ENCODE peak calls at places on chromosomes 5 and 9, in six cellular contexts. E is HFFc6, N is NB4, P is dermis blood vessel endothelial cell, B is GM12891, R is RCC 7860. F is an unnamed sample.

GRCh38 chr5:80255425-80255751 is 460 bp downstream of the SERINC5 start:
- DNase-seq in E (peak), N (peak), P (peak), B (peak), R (no peak), F (no peak)

GRCh38 chr5:33470544-33470943 is 29.8 kb downstream of the TARS1 start:
- DNase-seq in E (peak), N (peak), P (peak), B (no peak), R (no peak), F (no peak)

GRCh38 chr9:36572515-36573418 is at the start of gene MELK:
- DNase-seq in E (peak), N (peak), P (peak), B (peak), R (peak), F (peak)

GRCh38 chr9:94150890-94151660 is 66.8 kb downstream of the PTPDC1 start:
- DNase-seq in E (no peak), N (no peak), P (no peak), B (no peak), R (peak), F (no peak)

GRCh38 chr5:16410338-16410737 is 55.3 kb downstream of the ZNF622 start:
- DNase-seq in E (no peak), N (no peak), P (no peak), B (no peak), R (no peak), F (no peak)

GRCh38 chr5:366541-367357 is 45.2 kb downstream of the AHRR start:
- DNase-seq in E (no peak), N (peak), P (no peak), B (peak), R (no peak), F (no peak)

GRCh38 chr9:131657456-131657855 is 82.4 kb downstream of the RAPGEF1 start:
- DNase-seq in E (no peak), N (no peak), P (no peak), B (no peak), R (peak), F (no peak)

GRCh38 chr5:35853652-35854051 is 3.0 kb upstream of the IL7R start:
- DNase-seq in E (no peak), N (no peak), P (no peak), B (no peak), R (peak), F (no peak)

GRCh38 chr5:128252794-128253193 is 169.2 kb downstream of the SLC12A2 start:
- DNase-seq in E (peak), N (no peak), P (no peak), B (no peak), R (no peak), F (no peak)

GRCh38 chr5:4222821-4223220 is 627.2 kb downstream of the IRX1 start:
- DNase-seq in E (no peak), N (no peak), P (no peak), B (no peak), R (no peak), F (no peak)

GRCh38 chr9:76576344-76576743 is 117.4 kb downstream of the GCNT1 start:
- DNase-seq in E (peak), N (peak), P (no peak), B (peak), R (peak), F (no peak)

GRCh38 chr9:7976856-7977255 is 177.3 kb upstream of the DMAC1 start:
- DNase-seq in E (no peak), N (peak), P (no peak), B (no peak), R (no peak), F (no peak)

GRCh38 chr9:76624381-76625048 is 139.7 kb upstream of the PCA3 start:
- DNase-seq in E (no peak), N (no peak), P (no peak), B (no peak), R (no peak), F (no peak)

GRCh38 chr5:74594172-74595040 is 46.1 kb downstream of the ENC1 start:
- DNase-seq in E (peak), N (no peak), P (peak), B (no peak), R (peak), F (no peak)

GRCh38 chr9:76662476-76663281 is 101.6 kb upstream of the PCA3 start:
- DNase-seq in E (no peak), N (peak), P (peak), B (no peak), R (no peak), F (no peak)

GRCh38 chr9:88905506-88905905 is 85.8 kb upstream of the S1PR3 start:
- DNase-seq in E (no peak), N (no peak), P (no peak), B (no peak), R (no peak), F (no peak)

GRCh38 chr9:126809068-126809467 is 4.2 kb downstream of the ZBTB43 start:
- DNase-seq in E (no peak), N (no peak), P (no peak), B (no peak), R (no peak), F (no peak)

GRCh38 chr5:132183723-132184122 is 43.9 kb downstream of the P4HA2 start:
- DNase-seq in E (peak), N (peak), P (peak), B (no peak), R (no peak), F (no peak)

F was measured in D721Med.